ENCODE peak calls at places on chromosome 1, in five cellular contexts. One of them, this sample, is unnamed.

GRCh38 chr1:54365020-54365797 is 41.0 kb downstream of the SSBP3 start:
- DNase-seq in HepG2: no peak
- DNase-seq in activated T-cell treated with anti-CD3 and anti-CD28 coated beads for 1 hour: no peak
- DNase-seq in activated CD4-positive, CD25-positive, alpha-beta regulatory T cell treated with anti-CD3 and anti-CD28 coated beads, Interleukin-2, amount 50 U/mL, for 72 hours: no peak
- DNase-seq in stimulated activated CD8-positive, alpha-beta memory T cell treated with anti-CD3 and anti-CD28 coated beads, Interleukin-4, amount 100 ng/mL, for 48 hours: no peak
- DNase-seq in this sample: no peak

GRCh38 chr1:38084700-38085099 is 38.1 kb upstream of the POU3F1 start:
- DNase-seq in HepG2: no peak
- DNase-seq in activated T-cell treated with anti-CD3 and anti-CD28 coated beads for 1 hour: no peak
- DNase-seq in activated CD4-positive, CD25-positive, alpha-beta regulatory T cell treated with anti-CD3 and anti-CD28 coated beads, Interleukin-2, amount 50 U/mL, for 72 hours: no peak
- DNase-seq in stimulated activated CD8-positive, alpha-beta memory T cell treated with anti-CD3 and anti-CD28 coated beads, Interleukin-4, amount 100 ng/mL, for 48 hours: no peak
- DNase-seq in this sample: no peak

GRCh38 chr1:230031131-230031530 is 35.9 kb upstream of the GALNT2 start:
- DNase-seq in HepG2: no peak
- DNase-seq in activated T-cell treated with anti-CD3 and anti-CD28 coated beads for 1 hour: no peak
- DNase-seq in activated CD4-positive, CD25-positive, alpha-beta regulatory T cell treated with anti-CD3 and anti-CD28 coated beads, Interleukin-2, amount 50 U/mL, for 72 hours: no peak
- DNase-seq in stimulated activated CD8-positive, alpha-beta memory T cell treated with anti-CD3 and anti-CD28 coated beads, Interleukin-4, amount 100 ng/mL, for 48 hours: no peak
- DNase-seq in this sample: no peak

GRCh38 chr1:29239142-29239541 is 2.8 kb downstream of the PTPRU start:
- DNase-seq in HepG2: peak
- DNase-seq in activated T-cell treated with anti-CD3 and anti-CD28 coated beads for 1 hour: no peak
- DNase-seq in activated CD4-positive, CD25-positive, alpha-beta regulatory T cell treated with anti-CD3 and anti-CD28 coated beads, Interleukin-2, amount 50 U/mL, for 72 hours: no peak
- DNase-seq in stimulated activated CD8-positive, alpha-beta memory T cell treated with anti-CD3 and anti-CD28 coated beads, Interleukin-4, amount 100 ng/mL, for 48 hours: no peak
- DNase-seq in this sample: no peak

GRCh38 chr1:226688852-226689251 is 50.2 kb downstream of the ITPKB start:
- DNase-seq in HepG2: no peak
- DNase-seq in activated T-cell treated with anti-CD3 and anti-CD28 coated beads for 1 hour: no peak
- DNase-seq in activated CD4-positive, CD25-positive, alpha-beta regulatory T cell treated with anti-CD3 and anti-CD28 coated beads, Interleukin-2, amount 50 U/mL, for 72 hours: no peak
- DNase-seq in stimulated activated CD8-positive, alpha-beta memory T cell treated with anti-CD3 and anti-CD28 coated beads, Interleukin-4, amount 100 ng/mL, for 48 hours: no peak
- DNase-seq in this sample: no peak

GRCh38 chr1:153683853-153684252 is 5.4 kb downstream of the NPR1 start:
- DNase-seq in HepG2: no peak
- DNase-seq in activated T-cell treated with anti-CD3 and anti-CD28 coated beads for 1 hour: no peak
- DNase-seq in activated CD4-positive, CD25-positive, alpha-beta regulatory T cell treated with anti-CD3 and anti-CD28 coated beads, Interleukin-2, amount 50 U/mL, for 72 hours: no peak
- DNase-seq in stimulated activated CD8-positive, alpha-beta memory T cell treated with anti-CD3 and anti-CD28 coated beads, Interleukin-4, amount 100 ng/mL, for 48 hours: no peak
- DNase-seq in this sample: no peak

GRCh38 chr1:112743174-112744018 is 28.3 kb upstream of the PPM1J start:
- DNase-seq in HepG2: no peak
- DNase-seq in activated T-cell treated with anti-CD3 and anti-CD28 coated beads for 1 hour: no peak
- DNase-seq in activated CD4-positive, CD25-positive, alpha-beta regulatory T cell treated with anti-CD3 and anti-CD28 coated beads, Interleukin-2, amount 50 U/mL, for 72 hours: no peak
- DNase-seq in stimulated activated CD8-positive, alpha-beta memory T cell treated with anti-CD3 and anti-CD28 coated beads, Interleukin-4, amount 100 ng/mL, for 48 hours: no peak
- DNase-seq in this sample: no peak

GRCh38 chr1:207993477-207994445 is 82.8 kb upstream of the CD34 start:
- DNase-seq in HepG2: no peak
- DNase-seq in activated T-cell treated with anti-CD3 and anti-CD28 coated beads for 1 hour: no peak
- DNase-seq in activated CD4-positive, CD25-positive, alpha-beta regulatory T cell treated with anti-CD3 and anti-CD28 coated beads, Interleukin-2, amount 50 U/mL, for 72 hours: no peak
- DNase-seq in stimulated activated CD8-positive, alpha-beta memory T cell treated with anti-CD3 and anti-CD28 coated beads, Interleukin-4, amount 100 ng/mL, for 48 hours: no peak
- DNase-seq in this sample: no peak

GRCh38 chr1:58903450-58904298 is 119.8 kb upstream of the JUN start:
- DNase-seq in HepG2: peak
- DNase-seq in activated T-cell treated with anti-CD3 and anti-CD28 coated beads for 1 hour: peak
- DNase-seq in activated CD4-positive, CD25-positive, alpha-beta regulatory T cell treated with anti-CD3 and anti-CD28 coated beads, Interleukin-2, amount 50 U/mL, for 72 hours: peak
- DNase-seq in stimulated activated CD8-positive, alpha-beta memory T cell treated with anti-CD3 and anti-CD28 coated beads, Interleukin-4, amount 100 ng/mL, for 48 hours: peak
- DNase-seq in this sample: peak